ENCODE peak calls at places on chromosomes 6 and 20, in five cellular contexts. One of them, this sample, is unnamed.

GRCh38 chr20:10453241-10453640 is 18.1 kb downstream of the SLX4IP start:
- DNase-seq in coronary artery: no peak
- DNase-seq in dorsolateral prefrontal cortex: no peak
- DNase-seq in PC-3: no peak
- DNase-seq in sigmoid colon: no peak
- DNase-seq in this sample: peak

GRCh38 chr6:10487668-10488327 is 33.4 kb upstream of the GCNT2 start:
- DNase-seq in dorsolateral prefrontal cortex: no peak
- DNase-seq in coronary artery: no peak
- DNase-seq in PC-3: no peak
- DNase-seq in sigmoid colon: no peak
- DNase-seq in this sample: no peak

GRCh38 chr20:23022849-23023248 is 12.3 kb upstream of the SSTR4 start:
- DNase-seq in PC-3: no peak
- DNase-seq in coronary artery: no peak
- DNase-seq in dorsolateral prefrontal cortex: no peak
- DNase-seq in sigmoid colon: no peak
- DNase-seq in this sample: no peak

GRCh38 chr6:22764521-22764920 is 195.2 kb downstream of the HDGFL1 start:
- DNase-seq in dorsolateral prefrontal cortex: no peak
- DNase-seq in sigmoid colon: no peak
- DNase-seq in coronary artery: no peak
- DNase-seq in PC-3: peak
- DNase-seq in this sample: no peak

GRCh38 chr6:143368426-143368825 is 82.1 kb downstream of the ADAT2 start:
- DNase-seq in dorsolateral prefrontal cortex: no peak
- DNase-seq in sigmoid colon: no peak
- DNase-seq in PC-3: peak
- DNase-seq in coronary artery: no peak
- DNase-seq in this sample: no peak

GRCh38 chr20:7379206-7379605 is 561.1 kb downstream of the HAO1 start:
- DNase-seq in dorsolateral prefrontal cortex: no peak
- DNase-seq in sigmoid colon: no peak
- DNase-seq in PC-3: no peak
- DNase-seq in coronary artery: no peak
- DNase-seq in this sample: no peak

GRCh38 chr20:61508301-61508700 is 256.2 kb downstream of the CDH4 start:
- DNase-seq in dorsolateral prefrontal cortex: no peak
- DNase-seq in PC-3: no peak
- DNase-seq in coronary artery: no peak
- DNase-seq in sigmoid colon: no peak
- DNase-seq in this sample: no peak

GRCh38 chr20:52805892-52806291 is 166.3 kb upstream of the TSHZ2 start:
- DNase-seq in sigmoid colon: no peak
- DNase-seq in PC-3: no peak
- DNase-seq in coronary artery: no peak
- DNase-seq in dorsolateral prefrontal cortex: no peak
- DNase-seq in this sample: no peak

GRCh38 chr6:104381907-104382306 is 477.8 kb downstream of the HACE1 start:
- DNase-seq in coronary artery: no peak
- DNase-seq in PC-3: peak
- DNase-seq in sigmoid colon: no peak
- DNase-seq in dorsolateral prefrontal cortex: no peak
- DNase-seq in this sample: no peak

GRCh38 chr6:161169690-161170089 is 104.2 kb downstream of the AGPAT4 start:
- DNase-seq in dorsolateral prefrontal cortex: no peak
- DNase-seq in coronary artery: no peak
- DNase-seq in PC-3: no peak
- DNase-seq in sigmoid colon: peak
- DNase-seq in this sample: no peak

GRCh38 chr6:106495014-106495413 is 134.3 kb downstream of the RTN4IP1 start:
- DNase-seq in sigmoid colon: no peak
- DNase-seq in PC-3: no peak
- DNase-seq in dorsolateral prefrontal cortex: no peak
- DNase-seq in coronary artery: no peak
- DNase-seq in this sample: no peak

GRCh38 chr6:122339661-122340060 is 59.8 kb upstream of the HSF2 start:
- DNase-seq in coronary artery: no peak
- DNase-seq in dorsolateral prefrontal cortex: no peak
- DNase-seq in PC-3: no peak
- DNase-seq in sigmoid colon: no peak
- DNase-seq in this sample: no peak

GRCh38 chr6:16759646-16760535 is 1.4 kb downstream of the ATXN1 start:
- DNase-seq in PC-3: peak
- DNase-seq in dorsolateral prefrontal cortex: peak
- DNase-seq in sigmoid colon: peak
- DNase-seq in coronary artery: peak
- DNase-seq in this sample: peak

GRCh38 chr20:47008842-47009518 is 114.3 kb downstream of the EYA2 start:
- DNase-seq in dorsolateral prefrontal cortex: no peak
- DNase-seq in coronary artery: no peak
- DNase-seq in sigmoid colon: no peak
- DNase-seq in PC-3: peak
- DNase-seq in this sample: no peak

GRCh38 chr6:20542927-20543602 is 8.8 kb downstream of the CDKAL1 start:
- DNase-seq in dorsolateral prefrontal cortex: no peak
- DNase-seq in coronary artery: no peak
- DNase-seq in sigmoid colon: no peak
- DNase-seq in PC-3: peak
- DNase-seq in this sample: no peak

GRCh38 chr6:42423244-42423643 is 28.5 kb downstream of the TRERF1 start:
- DNase-seq in sigmoid colon: no peak
- DNase-seq in PC-3: no peak
- DNase-seq in dorsolateral prefrontal cortex: no peak
- DNase-seq in coronary artery: no peak
- DNase-seq in this sample: no peak

DNA sequence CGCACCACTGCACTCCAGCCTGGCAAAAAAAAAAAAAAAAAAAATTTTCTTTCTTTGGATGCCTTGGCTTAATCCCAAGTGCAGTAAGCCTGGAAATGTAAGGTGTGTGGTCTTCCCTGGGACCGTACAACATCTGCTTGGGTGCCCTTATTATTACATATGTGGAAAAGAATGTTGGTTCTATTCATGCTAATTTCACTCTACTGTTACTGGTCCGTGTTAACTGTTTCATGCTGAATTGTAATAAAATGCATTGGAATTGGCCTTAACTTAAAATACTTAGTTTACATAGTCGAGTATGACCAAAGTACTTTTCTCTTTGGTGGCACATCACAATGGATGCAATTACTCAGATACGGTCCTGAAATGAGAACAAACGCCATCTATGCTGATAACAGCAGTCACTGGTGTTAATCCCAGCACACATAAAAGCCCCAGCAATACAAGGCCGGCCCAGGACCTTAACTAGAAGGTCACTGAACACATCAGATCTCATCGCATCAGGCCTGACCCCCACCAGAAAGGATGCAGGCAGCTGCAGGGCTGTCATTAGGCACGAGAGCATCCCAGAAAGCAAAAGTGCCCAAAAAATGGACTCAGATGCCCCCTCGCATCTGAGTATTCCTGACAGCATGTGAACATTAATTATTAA is 1.2 kb downstream of the SERPINB6 start:
- DNase-seq in PC-3: no peak
- DNase-seq in sigmoid colon: no peak
- DNase-seq in dorsolateral prefrontal cortex: no peak
- DNase-seq in coronary artery: no peak
- DNase-seq in this sample: no peak
- H3K27ac ChIP-seq in PC-3: peak
- H3K27ac ChIP-seq in sigmoid colon: peak
- H3K27ac ChIP-seq in dorsolateral prefrontal cortex: peak
- H3K27ac ChIP-seq in coronary artery: peak
- H3K27ac ChIP-seq in this sample: no peak

GRCh38 chr20:38151455-38151854 is 13.6 kb downstream of the TGM2 start:
- DNase-seq in dorsolateral prefrontal cortex: no peak
- DNase-seq in coronary artery: no peak
- DNase-seq in PC-3: no peak
- DNase-seq in sigmoid colon: no peak
- DNase-seq in this sample: no peak
- H3K27ac ChIP-seq in dorsolateral prefrontal cortex: no peak
- H3K27ac ChIP-seq in coronary artery: peak
- H3K27ac ChIP-seq in PC-3: peak
- H3K27ac ChIP-seq in sigmoid colon: peak
- H3K27ac ChIP-seq in this sample: no peak

GRCh38 chr6:145631374-145631773 is 103.9 kb downstream of the EPM2A start:
- DNase-seq in sigmoid colon: no peak
- DNase-seq in PC-3: no peak
- DNase-seq in coronary artery: no peak
- DNase-seq in dorsolateral prefrontal cortex: no peak
- DNase-seq in this sample: no peak
- H3K27ac ChIP-seq in sigmoid colon: no peak
- H3K27ac ChIP-seq in PC-3: no peak
- H3K27ac ChIP-seq in coronary artery: no peak
- H3K27ac ChIP-seq in dorsolateral prefrontal cortex: no peak
- H3K27ac ChIP-seq in this sample: no peak

DNA sequence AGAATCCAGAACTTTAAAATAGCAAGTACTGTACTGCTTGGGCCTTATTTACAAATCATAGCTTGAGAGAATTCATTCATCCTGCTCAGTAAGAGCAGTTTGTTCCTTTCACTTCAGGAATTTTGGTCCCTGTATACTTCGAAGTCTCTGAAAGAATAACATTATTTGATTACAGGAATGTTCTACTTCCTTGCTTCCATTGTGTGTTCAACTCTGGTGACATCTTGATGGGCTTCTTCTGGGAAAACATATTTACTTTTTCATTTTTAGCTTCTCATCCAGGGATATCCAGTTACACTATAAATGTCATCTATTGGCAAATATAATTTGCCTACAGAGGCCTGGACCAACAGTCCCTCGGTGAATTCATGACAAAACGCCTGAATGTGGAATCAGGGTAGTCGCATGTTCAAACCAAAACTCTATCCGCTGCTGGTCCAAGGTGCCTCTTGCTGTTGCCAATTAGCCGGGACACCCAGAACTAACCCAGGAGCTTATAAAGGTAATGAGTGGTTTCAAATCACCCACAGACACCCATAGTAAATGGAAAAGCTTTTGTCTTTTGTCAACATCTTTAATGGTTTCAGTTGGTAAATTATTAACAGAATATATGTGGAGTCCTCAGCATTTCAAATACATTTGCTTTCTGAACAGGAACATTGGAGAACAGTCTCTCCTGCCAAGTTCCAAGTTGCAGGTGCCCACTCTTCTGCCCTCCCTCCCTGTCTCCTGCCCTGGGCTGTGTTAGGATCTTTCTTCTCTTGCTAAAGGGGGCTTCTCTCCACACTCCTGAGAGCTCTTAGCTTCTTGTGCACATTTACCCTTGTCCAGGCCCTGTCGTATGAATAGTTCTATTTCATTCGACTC is 162.5 kb upstream of the CITED2 start:
- DNase-seq in dorsolateral prefrontal cortex: no peak
- DNase-seq in sigmoid colon: no peak
- DNase-seq in PC-3: no peak
- DNase-seq in coronary artery: no peak
- DNase-seq in this sample: no peak
- H3K27ac ChIP-seq in dorsolateral prefrontal cortex: no peak
- H3K27ac ChIP-seq in sigmoid colon: peak
- H3K27ac ChIP-seq in PC-3: no peak
- H3K27ac ChIP-seq in coronary artery: no peak
- H3K27ac ChIP-seq in this sample: no peak

DNA sequence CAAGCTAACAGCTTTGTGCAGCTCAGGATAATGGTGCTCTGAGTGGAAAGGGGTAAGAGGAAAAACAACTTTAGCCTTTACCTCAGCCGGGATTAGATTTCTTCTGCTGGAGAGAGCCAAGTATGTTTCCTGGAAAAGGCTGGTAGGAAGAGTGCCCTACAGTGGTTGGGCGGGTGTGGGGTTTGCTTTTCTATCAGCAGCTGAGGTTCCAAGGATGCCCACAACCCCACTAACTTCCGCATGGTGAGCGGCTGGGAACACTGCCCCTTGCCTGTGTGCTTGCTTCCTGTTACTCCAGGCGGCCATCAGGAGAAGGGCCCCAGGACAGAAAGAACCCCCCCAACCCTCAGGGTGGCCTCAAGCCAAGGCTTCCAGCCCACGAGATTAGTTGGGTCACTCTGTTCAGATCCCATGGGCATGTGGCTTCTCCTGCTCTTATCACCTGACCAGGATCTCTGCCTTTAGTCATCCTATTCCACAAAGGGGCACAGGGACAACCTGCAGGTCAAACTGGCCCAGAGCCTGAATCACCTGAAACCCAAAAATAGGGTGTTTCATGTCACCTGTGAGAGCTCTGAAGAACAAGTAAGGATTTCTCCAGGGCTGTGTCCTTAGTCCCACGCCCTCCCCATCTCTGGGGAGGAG is 10.5 kb downstream of the MRPS18A start:
- DNase-seq in dorsolateral prefrontal cortex: no peak
- DNase-seq in sigmoid colon: no peak
- DNase-seq in PC-3: no peak
- DNase-seq in coronary artery: no peak
- DNase-seq in this sample: no peak
- H3K27ac ChIP-seq in dorsolateral prefrontal cortex: no peak
- H3K27ac ChIP-seq in sigmoid colon: no peak
- H3K27ac ChIP-seq in PC-3: no peak
- H3K27ac ChIP-seq in coronary artery: no peak
- H3K27ac ChIP-seq in this sample: no peak

GRCh38 chr6:145017516-145017915 is 717.8 kb downstream of the EPM2A start:
- DNase-seq in sigmoid colon: no peak
- DNase-seq in dorsolateral prefrontal cortex: no peak
- DNase-seq in coronary artery: no peak
- DNase-seq in PC-3: peak
- DNase-seq in this sample: no peak

GRCh38 chr6:145018027-145018426 is 717.3 kb downstream of the EPM2A start:
- DNase-seq in dorsolateral prefrontal cortex: no peak
- DNase-seq in coronary artery: no peak
- DNase-seq in sigmoid colon: no peak
- DNase-seq in PC-3: no peak
- DNase-seq in this sample: no peak

GRCh38 chr6:145017051-145017450 is 718.3 kb downstream of the EPM2A start:
- DNase-seq in coronary artery: no peak
- DNase-seq in PC-3: no peak
- DNase-seq in dorsolateral prefrontal cortex: no peak
- DNase-seq in sigmoid colon: no peak
- DNase-seq in this sample: no peak

GRCh38 chr6:145012039-145012662 is 723.2 kb downstream of the EPM2A start:
- DNase-seq in coronary artery: no peak
- DNase-seq in sigmoid colon: no peak
- DNase-seq in PC-3: no peak
- DNase-seq in dorsolateral prefrontal cortex: no peak
- DNase-seq in this sample: no peak

GRCh38 chr6:145015739-145016558 is 719.4 kb downstream of the EPM2A start:
- DNase-seq in sigmoid colon: no peak
- DNase-seq in dorsolateral prefrontal cortex: no peak
- DNase-seq in coronary artery: no peak
- DNase-seq in PC-3: peak
- DNase-seq in this sample: no peak
- H3K27ac ChIP-seq in sigmoid colon: peak
- H3K27ac ChIP-seq in dorsolateral prefrontal cortex: no peak
- H3K27ac ChIP-seq in coronary artery: no peak
- H3K27ac ChIP-seq in PC-3: peak
- H3K27ac ChIP-seq in this sample: no peak

DNA sequence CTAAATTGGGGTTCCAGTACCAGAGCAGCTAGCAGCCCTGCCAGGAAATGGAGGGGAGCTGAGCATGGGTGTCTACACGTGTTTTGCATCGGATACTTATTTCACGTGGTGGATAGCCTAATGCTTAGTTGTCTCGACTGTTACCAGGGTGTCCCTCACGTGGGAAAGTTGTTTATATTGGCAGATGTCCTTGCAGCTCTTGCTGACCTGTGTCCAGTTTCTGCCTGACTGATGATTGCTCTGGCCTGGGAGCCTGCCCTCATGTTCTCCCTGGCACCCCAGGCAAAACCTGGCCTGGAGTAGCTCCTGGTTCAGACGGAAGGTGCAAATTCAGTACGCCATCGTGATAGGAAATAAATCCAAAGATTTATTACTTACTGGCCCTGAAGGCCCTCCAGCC is 11.8 kb upstream of the FERMT1 start:
- DNase-seq in dorsolateral prefrontal cortex: no peak
- DNase-seq in PC-3: no peak
- DNase-seq in sigmoid colon: no peak
- DNase-seq in coronary artery: no peak
- DNase-seq in this sample: no peak
- H3K27ac ChIP-seq in dorsolateral prefrontal cortex: no peak
- H3K27ac ChIP-seq in PC-3: no peak
- H3K27ac ChIP-seq in sigmoid colon: no peak
- H3K27ac ChIP-seq in coronary artery: no peak
- H3K27ac ChIP-seq in this sample: no peak